ENCODE peak calls at places on chromosomes 3 and 15, in nine cellular contexts. N is right atrium auricular region; K is H9; F is CD8-positive, alpha-beta T cell; S is fibroblast of lung; D is A549; T is HCT116; J is left lung; R is heart right ventricle. I is an unnamed sample.

GRCh38 chr3:32696523-32696922 is 11.5 kb downstream of the CNOT10 start:
- DNase-seq in N (no peak), K (no peak), F (no peak), S (no peak), D (no peak), T (no peak), J (no peak), R (no peak), I (no peak)

GRCh38 chr3:2354702-2355101 is 256.0 kb downstream of the CNTN4 start:
- DNase-seq in N (no peak), K (peak; percentile 43), F (no peak), S (peak; percentile 1), D (peak; percentile 1), T (no peak), J (no peak), R (peak; percentile 15), I (no peak)

GRCh38 chr3:137110392-137110996 is 152.7 kb downstream of the IL20RB start:
- DNase-seq in N (no peak), K (no peak), F (no peak), S (peak; percentile 39), D (peak; percentile 21), T (peak; percentile 12), J (no peak), R (no peak), I (no peak)

GRCh38 chr3:56868706-56869105 is 67.0 kb upstream of the ARHGEF3 start:
- DNase-seq in N (no peak), K (no peak), F (no peak), S (no peak), D (no peak), T (no peak), J (no peak), R (no peak), I (no peak)

GRCh38 chr15:29612096-29612495 is 210.2 kb downstream of the TJP1 start:
- DNase-seq in N (no peak), K (peak; percentile 52), F (no peak), S (no peak), D (no peak), T (no peak), J (no peak), R (no peak), I (no peak)

GRCh38 chr3:197730200-197730599 is 6.5 kb downstream of the RUBCN start:
- DNase-seq in N (no peak), K (no peak), F (no peak), S (peak; percentile 84), D (peak; percentile 53), T (no peak), J (no peak), R (no peak), I (no peak)

GRCh38 chr15:83919319-83919830 is 265.5 kb downstream of the ADAMTSL3 start:
- DNase-seq in N (no peak), K (no peak), F (no peak), S (no peak), D (no peak), T (no peak), J (no peak), R (no peak), I (no peak)

GRCh38 chr3:20773320-20773984 is 587.4 kb upstream of the SGO1 start:
- DNase-seq in N (no peak), K (no peak), F (no peak), S (no peak), D (no peak), T (no peak), J (no peak), R (no peak), I (no peak)

GRCh38 chr3:78023257-78023656 is 983.4 kb downstream of the ROBO2 start:
- DNase-seq in N (no peak), K (no peak), F (no peak), S (no peak), D (no peak), T (no peak), J (no peak), R (no peak), I (no peak)

GRCh38 chr3:71398157-71398836 is 185.2 kb downstream of the FOXP1 start:
- DNase-seq in N (no peak), K (no peak), F (no peak), S (no peak), D (no peak), T (no peak), J (no peak), R (no peak), I (no peak)

GRCh38 chr3:62951037-62951613 is 75.9 kb upstream of the CADPS start:
- DNase-seq in N (no peak), K (peak; percentile 82), F (no peak), S (no peak), D (no peak), T (no peak), J (no peak), R (no peak), I (no peak)

GRCh38 chr3:57091471-57091870 is 31.0 kb downstream of the SPATA12 start:
- DNase-seq in N (no peak), K (no peak), F (no peak), S (peak; percentile 73), D (no peak), T (no peak), J (no peak), R (no peak), I (no peak)

GRCh38 chr3:172140499-172141391 is 101.4 kb downstream of the FNDC3B start:
- DNase-seq in N (no peak), K (no peak), F (no peak), S (peak; percentile 97), D (peak; percentile 94), T (no peak), J (peak; percentile 59), R (peak; percentile 58), I (no peak)

GRCh38 chr3:73848173-73848751 is 223.5 kb upstream of the PDZRN3 start:
- DNase-seq in N (no peak), K (no peak), F (no peak), S (peak; percentile 68), D (peak; percentile 12), T (no peak), J (no peak), R (no peak), I (no peak)

GRCh38 chr3:186368164-186368563 is 6.1 kb upstream of the DGKG start:
- DNase-seq in N (no peak), K (no peak), F (no peak), S (no peak), D (no peak), T (no peak), J (no peak), R (no peak), I (no peak)

GRCh38 chr3:134772591-134772990 is 22.5 kb upstream of the EPHB1 start:
- DNase-seq in N (no peak), K (no peak), F (no peak), S (no peak), D (no peak), T (no peak), J (no peak), R (no peak), I (no peak)

GRCh38 chr3:136752046-136752326 is 192 bp downstream of the STAG1 start:
- DNase-seq in N (no peak), K (no peak), F (no peak), S (no peak), D (no peak), T (no peak), J (no peak), R (no peak), I (no peak)

GRCh38 chr15:50055333-50056278 is 63.4 kb downstream of the ATP8B4 start:
- DNase-seq in N (no peak), K (no peak), F (no peak), S (peak; percentile 93), D (no peak), T (no peak), J (no peak), R (peak; percentile 25), I (no peak)

GRCh38 chr15:36992454-36992853 is 107.9 kb downstream of the MEIS2 start:
- DNase-seq in N (no peak), K (no peak), F (no peak), S (no peak), D (no peak), T (no peak), J (no peak), R (no peak), I (no peak)

GRCh38 chr3:184405075-184406060 is 25.5 kb downstream of the CHRD start:
- DNase-seq in N (no peak), K (no peak), F (no peak), S (no peak), D (no peak), T (no peak), J (no peak), R (no peak), I (no peak)

DNA sequence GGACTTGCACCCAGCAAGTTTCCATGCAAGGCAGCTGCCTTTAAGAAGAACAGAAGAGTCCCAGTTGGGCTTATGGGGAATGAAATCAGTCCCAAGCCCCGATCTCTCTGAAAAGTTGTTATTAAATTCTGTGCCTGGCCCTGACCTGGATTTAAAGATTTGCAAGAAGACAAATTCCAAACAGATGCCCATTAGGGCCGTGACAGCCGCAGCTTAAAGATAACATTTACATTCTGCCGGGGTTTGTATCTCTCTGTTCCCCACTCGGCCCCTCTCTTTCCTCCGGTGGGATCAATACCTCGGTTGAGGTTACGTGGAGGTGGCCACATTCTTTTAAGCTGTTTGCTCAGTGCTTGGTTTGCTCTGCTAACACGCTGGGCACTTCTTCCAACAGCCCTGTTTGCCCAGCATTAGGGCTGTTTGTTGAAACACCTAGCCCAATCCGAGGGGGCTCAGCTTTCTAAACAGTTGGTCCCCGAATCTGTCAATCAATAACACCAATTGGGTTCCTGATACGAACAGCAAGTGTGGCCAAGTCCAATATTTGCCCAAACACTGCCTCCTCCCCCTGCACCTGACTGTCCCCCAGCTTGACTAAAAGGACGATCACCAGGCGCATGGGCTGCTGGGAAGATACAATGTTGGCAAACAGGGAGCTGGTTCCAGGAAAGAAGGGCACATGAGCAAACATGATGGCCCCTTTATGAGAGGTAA is 108.6 kb downstream of the RPLP1 start:
- DNase-seq in N (no peak), K (no peak), F (no peak), S (no peak), D (peak; percentile 36), T (no peak), J (no peak), R (no peak), I (no peak)
- H3K4me1 ChIP-seq in N (no peaks in the 10 kb centered on the region), K (peaks cover 3% of the 10 kb centered on the region), F (no peaks in the 10 kb centered on the region), S (peaks cover 3% of the 10 kb centered on the region), D (peaks cover 62% of the 10 kb centered on the region), T (peaks cover 23% of the 10 kb centered on the region), J (no peaks in the 10 kb centered on the region), R (no peaks in the 10 kb centered on the region), I (peaks cover 19% of the 10 kb centered on the region)

GRCh38 chr3:169953462-169954141 is 13.0 kb upstream of the SEC62 start:
- DNase-seq in N (no peak), K (no peak), F (no peak), S (no peak), D (no peak), T (no peak), J (no peak), R (no peak), I (no peak)
- H3K27ac ChIP-seq in N (no peak overlapping the region), K (no peak overlapping the region), F (no peak overlapping the region), S (no peak overlapping the region), D (no peak overlapping the region), T (no peak overlapping the region), J (peak overlapping the region; percentile 34), R (peak overlapping the region; percentile 85), I (no peak overlapping the region)

GRCh38 chr3:182258538-182259177 is 534.6 kb upstream of the ATP11B start:
- DNase-seq in N (no peak), K (no peak), F (no peak), S (peak; percentile 66), D (peak; percentile 54), T (peak; percentile 31), J (no peak), R (no peak), I (no peak)
- TF ChIP-seq CTCF in N (peak; percentile 62), K (peak; percentile 89), F (no peak), S (peak; percentile 64), D (peak; percentile 81), T (peak; percentile 60), J (peak; percentile 46), R (peak; percentile 67), I (no peak)

GRCh38 chr15:40331026-40331425 is 7.5 kb downstream of the INAFM2 start:
- DNase-seq in N (no peak), K (no peak), F (no peak), S (no peak), D (no peak), T (no peak), J (no peak), R (no peak), I (no peak)
- H3K4me1 ChIP-seq in N (peaks cover 90% of the 10 kb centered on the region), K (peaks cover 19% of the 10 kb centered on the region), F (peaks cover 17% of the 10 kb centered on the region), S (peaks cover 8% of the 10 kb centered on the region), D (no peaks in the 10 kb centered on the region), T (no peaks in the 10 kb centered on the region), J (peaks cover 98% of the 10 kb centered on the region), R (peaks cover 91% of the 10 kb centered on the region), I (peaks cover 16% of the 10 kb centered on the region)